ENCODE peak calls at places on chromosomes 16 and 17, in four cellular contexts. W is GM12878, L is SK-N-SH, U is HepG2. F is an unnamed sample.

GRCh38 chr16:83344014-83344413 is 463.8 kb upstream of the HSBP1 start:
- DNase-seq in L (no peak), U (no peak), W (no peak), F (no peak)

GRCh38 chr17:77501101-77501566 is 360.4 kb downstream of the SEC14L1 start:
- DNase-seq in U (peak), L (peak), W (no peak), F (peak)

GRCh38 chr16:66502020-66502913 is 47.7 kb downstream of the TK2 start:
- DNase-seq in L (no peak), W (no peak), U (peak), F (no peak)

GRCh38 chr16:31333686-31334649 is 21.0 kb upstream of the ITGAX start:
- DNase-seq in L (peak), W (no peak), U (peak), F (peak)

GRCh38 chr16:2798723-2799204 is 494 bp downstream of the PRSS41 start:
- DNase-seq in U (no peak), W (no peak), L (no peak), F (no peak)

GRCh38 chr17:39461911-39462641 is 790 bp downstream of the CDK12 start:
- DNase-seq in U (peak), L (peak), W (peak), F (peak)

GRCh38 chr17:81193470-81194224 is 27.6 kb upstream of the AATK start:
- DNase-seq in W (no peak), U (no peak), L (no peak), F (peak)

GRCh38 chr17:4584125-4584834 is at the start of gene SMTNL2:
- DNase-seq in W (no peak), L (peak), U (no peak), F (peak)

GRCh38 chr16:50594332-50595260 is 46.4 kb downstream of the NKD1 start:
- DNase-seq in U (no peak), L (no peak), W (no peak), F (no peak)

GRCh38 chr16:27639588-27640276 is 89.8 kb downstream of the KATNIP start:
- DNase-seq in L (peak), W (peak), U (peak), F (peak)

GRCh38 chr17:57630736-57631135 is 114.4 kb downstream of the CCDC182 start:
- DNase-seq in L (no peak), U (no peak), W (no peak), F (no peak)

GRCh38 chr17:19713462-19713861 is 2.9 kb downstream of the SLC47A2 start:
- DNase-seq in U (no peak), L (peak), W (no peak), F (no peak)

GRCh38 chr17:48025904-48026502 is 11.6 kb downstream of the COPZ2 start:
- DNase-seq in U (no peak), L (no peak), W (no peak), F (no peak)

GRCh38 chr17:67491009-67491677 is 114.1 kb downstream of the PITPNC1 start:
- DNase-seq in L (peak), U (peak), W (no peak), F (no peak)

GRCh38 chr16:2038359-2039285 is 9.0 kb downstream of the NTHL1 start:
- DNase-seq in L (peak), U (no peak), W (no peak), F (no peak)

GRCh38 chr16:86232496-86232895 is 277.8 kb upstream of the FOXF1 start:
- DNase-seq in W (no peak), L (no peak), U (no peak), F (no peak)

GRCh38 chr16:3059041-3059722 is 6.3 kb upstream of the IL32 start:
- DNase-seq in W (no peak), U (peak), L (peak), F (peak)

GRCh38 chr17:61724777-61725176 is 133.8 kb upstream of the NACA2 start:
- DNase-seq in W (no peak), U (no peak), L (no peak), F (no peak)

GRCh38 chr17:68141050-68141449 is 105.5 kb downstream of the KPNA2 start:
- DNase-seq in L (no peak), U (no peak), W (no peak), F (no peak)

GRCh38 chr16:27743963-27744362 is 194.0 kb downstream of the KATNIP start:
- DNase-seq in L (no peak), W (no peak), U (no peak), F (no peak)

GRCh38 chr17:16068323-16068722 is 68.7 kb downstream of the TTC19 start:
- DNase-seq in U (no peak), W (no peak), L (no peak), F (no peak)

GRCh38 chr16:89319883-89320716 is 102.6 kb downstream of the ZNF778 start:
- DNase-seq in U (peak), W (peak), L (no peak), F (peak)

GRCh38 chr17:17568772-17569195 is 22.7 kb downstream of the PEMT start:
- DNase-seq in L (peak), U (peak), W (no peak), F (peak)

GRCh38 chr17:29592850-29593545 is at the start of gene ANKRD13B:
- DNase-seq in U (no peak), L (peak), W (no peak), F (peak)

GRCh38 chr17:77306048-77306789 is 165.4 kb downstream of the SEC14L1 start:
- DNase-seq in W (no peak), L (no peak), U (no peak), F (no peak)

DNA sequence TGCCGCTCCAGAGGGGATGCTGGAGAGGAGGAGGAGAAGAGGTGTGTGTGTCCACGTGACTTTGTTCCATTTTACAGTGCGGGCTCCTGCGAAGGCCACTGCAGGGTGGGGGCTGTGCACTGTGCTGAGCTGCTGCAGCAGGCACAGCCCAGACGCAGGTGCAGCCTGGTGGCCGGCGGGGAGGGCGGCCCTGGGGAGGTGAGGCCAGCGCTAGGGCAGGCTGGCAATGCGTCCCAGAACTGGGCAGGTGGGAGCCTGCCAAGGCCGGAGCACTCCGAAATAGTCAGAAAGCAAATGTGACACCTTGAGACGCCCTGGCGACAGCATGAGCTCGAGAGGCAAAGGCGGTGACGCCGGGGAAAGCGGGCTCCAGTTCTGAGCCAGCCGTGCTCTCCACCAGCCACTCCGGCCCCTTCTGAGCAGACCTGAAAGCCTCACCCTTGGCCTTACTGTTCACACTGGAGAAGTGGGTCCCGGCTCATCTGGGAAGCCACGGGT is 29.7 kb downstream of the CIBAR2 start:
- DNase-seq in U (no peak), W (no peak), L (no peak), F (no peak)
- TF ChIP-seq NFIC in U (no peak), W (no peak), L (no peak), F (no peak)

DNA sequence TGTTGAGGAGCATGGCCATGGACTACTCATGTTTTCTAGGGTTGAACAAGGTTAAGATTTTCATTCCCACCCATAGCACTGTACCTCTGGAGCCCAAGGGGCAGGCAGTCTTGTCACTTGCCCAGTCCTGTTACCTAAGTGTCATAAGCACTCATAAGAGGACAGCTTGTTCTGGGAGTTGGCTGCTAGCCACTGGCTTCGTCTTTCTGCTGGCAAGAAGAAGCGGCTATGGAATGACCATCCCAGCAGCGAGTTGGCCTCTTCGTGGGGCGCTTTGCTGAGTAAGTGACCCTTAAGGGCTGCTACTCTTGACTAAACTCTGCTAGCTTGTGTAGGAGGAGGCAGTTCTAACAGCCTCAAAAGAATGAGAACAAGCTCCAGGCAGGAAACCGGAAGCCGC is 7.4 kb downstream of the UBFD1 start:
- DNase-seq in L (no peak), U (no peak), W (no peak), F (no peak)
- TF ChIP-seq POLR2AphosphoS5 in L (no peak), U (no peak), W (no peak), F (no peak)

GRCh38 chr16:48385272-48385953 is at the start of gene SIAH1:
- DNase-seq in L (peak), W (no peak), U (peak), F (peak)
- TF ChIP-seq NFIC in L (no peak), W (no peak), U (no peak), F (no peak)

GRCh38 chr16:72744064-72744793 is 303.7 kb downstream of the ZFHX3 start:
- DNase-seq in U (no peak), W (no peak), L (peak), F (no peak)

GRCh38 chr16:72749091-72749490 is 298.8 kb downstream of the ZFHX3 start:
- DNase-seq in U (no peak), L (no peak), W (no peak), F (no peak)

GRCh38 chr16:72739577-72739976 is 308.4 kb downstream of the ZFHX3 start:
- DNase-seq in U (peak), L (no peak), W (no peak), F (no peak)

GRCh38 chr16:72740346-72740745 is 307.6 kb downstream of the ZFHX3 start:
- DNase-seq in U (no peak), W (no peak), L (no peak), F (no peak)

GRCh38 chr16:72743011-72743761 is 304.7 kb downstream of the ZFHX3 start:
- DNase-seq in W (no peak), L (no peak), U (no peak), F (no peak)
- TF ChIP-seq POLR2AphosphoS5 in W (no peak), L (no peak), U (no peak), F (no peak)

F was measured in K562.